ENCODE peak calls at places on chromosomes 16 and 17, in seven cellular contexts. One of them, this sample, is unnamed.

GRCh38 chr17:4247981-4248388 is 15.8 kb downstream of the ANKFY1 start:
- DNase-seq in aorta: no peak
- DNase-seq in amniotic stem cell: no peak
- DNase-seq in fibroblast of the conjunctiva: no peak
- DNase-seq in activated CD8-positive, alpha-beta memory T cell treated with anti-CD3 and anti-CD28 coated beads for 48 hours: no peak
- DNase-seq in iPS DF 19.7: no peak
- DNase-seq in ELR: no peak
- DNase-seq in this sample: no peak

GRCh38 chr17:35917519-35918213 is 12.9 kb downstream of the RDM1 start:
- DNase-seq in activated CD8-positive, alpha-beta memory T cell treated with anti-CD3 and anti-CD28 coated beads for 48 hours: no peak
- DNase-seq in fibroblast of the conjunctiva: no peak
- DNase-seq in aorta: no peak
- DNase-seq in amniotic stem cell: no peak
- DNase-seq in ELR: no peak
- DNase-seq in iPS DF 19.7: no peak
- DNase-seq in this sample: no peak

GRCh38 chr16:50388491-50388890 is 19.7 kb upstream of the BRD7 start:
- DNase-seq in aorta: no peak
- DNase-seq in amniotic stem cell: no peak
- DNase-seq in fibroblast of the conjunctiva: no peak
- DNase-seq in ELR: no peak
- DNase-seq in iPS DF 19.7: no peak
- DNase-seq in activated CD8-positive, alpha-beta memory T cell treated with anti-CD3 and anti-CD28 coated beads for 48 hours: no peak
- DNase-seq in this sample: no peak

GRCh38 chr17:10041916-10042588 is 137.0 kb upstream of the RCVRN start:
- DNase-seq in amniotic stem cell: no peak
- DNase-seq in iPS DF 19.7: no peak
- DNase-seq in activated CD8-positive, alpha-beta memory T cell treated with anti-CD3 and anti-CD28 coated beads for 48 hours: no peak
- DNase-seq in aorta: no peak
- DNase-seq in ELR: no peak
- DNase-seq in fibroblast of the conjunctiva: no peak
- DNase-seq in this sample: no peak

GRCh38 chr17:63549289-63549945 is 860 bp upstream of the DCAF7 start:
- DNase-seq in iPS DF 19.7: no peak
- DNase-seq in amniotic stem cell: no peak
- DNase-seq in fibroblast of the conjunctiva: no peak
- DNase-seq in aorta: no peak
- DNase-seq in ELR: no peak
- DNase-seq in activated CD8-positive, alpha-beta memory T cell treated with anti-CD3 and anti-CD28 coated beads for 48 hours: no peak
- DNase-seq in this sample: no peak

GRCh38 chr16:4615389-4616046 is 830 bp upstream of the UBALD1 start:
- DNase-seq in activated CD8-positive, alpha-beta memory T cell treated with anti-CD3 and anti-CD28 coated beads for 48 hours: no peak
- DNase-seq in amniotic stem cell: no peak
- DNase-seq in iPS DF 19.7: no peak
- DNase-seq in fibroblast of the conjunctiva: no peak
- DNase-seq in ELR: no peak
- DNase-seq in aorta: no peak
- DNase-seq in this sample: no peak

GRCh38 chr16:57386381-57386951 is 14.2 kb downstream of the CX3CL1 start:
- DNase-seq in aorta: no peak
- DNase-seq in iPS DF 19.7: no peak
- DNase-seq in activated CD8-positive, alpha-beta memory T cell treated with anti-CD3 and anti-CD28 coated beads for 48 hours: no peak
- DNase-seq in amniotic stem cell: no peak
- DNase-seq in fibroblast of the conjunctiva: peak; percentile 59
- DNase-seq in ELR: no peak
- DNase-seq in this sample: peak; percentile 37

GRCh38 chr16:84360170-84360569 is 8.2 kb upstream of the ATP2C2 start:
- DNase-seq in activated CD8-positive, alpha-beta memory T cell treated with anti-CD3 and anti-CD28 coated beads for 48 hours: no peak
- DNase-seq in iPS DF 19.7: no peak
- DNase-seq in aorta: no peak
- DNase-seq in ELR: peak; percentile 43
- DNase-seq in amniotic stem cell: no peak
- DNase-seq in fibroblast of the conjunctiva: no peak
- DNase-seq in this sample: no peak

GRCh38 chr17:41486809-41487530 is 2.7 kb downstream of the KRT36 start:
- DNase-seq in ELR: no peak
- DNase-seq in fibroblast of the conjunctiva: no peak
- DNase-seq in aorta: no peak
- DNase-seq in activated CD8-positive, alpha-beta memory T cell treated with anti-CD3 and anti-CD28 coated beads for 48 hours: no peak
- DNase-seq in iPS DF 19.7: no peak
- DNase-seq in amniotic stem cell: no peak
- DNase-seq in this sample: no peak

GRCh38 chr16:31333686-31334649 is 21.0 kb upstream of the ITGAX start:
- DNase-seq in iPS DF 19.7: no peak
- DNase-seq in aorta: no peak
- DNase-seq in activated CD8-positive, alpha-beta memory T cell treated with anti-CD3 and anti-CD28 coated beads for 48 hours: no peak
- DNase-seq in fibroblast of the conjunctiva: no peak
- DNase-seq in amniotic stem cell: no peak
- DNase-seq in ELR: peak; percentile 36
- DNase-seq in this sample: no peak

GRCh38 chr17:7262192-7263070 is at the start of gene CLDN7:
- DNase-seq in amniotic stem cell: no peak
- DNase-seq in iPS DF 19.7: no peak
- DNase-seq in activated CD8-positive, alpha-beta memory T cell treated with anti-CD3 and anti-CD28 coated beads for 48 hours: no peak
- DNase-seq in fibroblast of the conjunctiva: no peak
- DNase-seq in aorta: no peak
- DNase-seq in ELR: no peak
- DNase-seq in this sample: no peak

GRCh38 chr16:90019543-90020259 is 445 bp upstream of the DBNDD1 start:
- DNase-seq in activated CD8-positive, alpha-beta memory T cell treated with anti-CD3 and anti-CD28 coated beads for 48 hours: no peak
- DNase-seq in aorta: no peak
- DNase-seq in ELR: peak; percentile 85
- DNase-seq in fibroblast of the conjunctiva: no peak
- DNase-seq in amniotic stem cell: no peak
- DNase-seq in iPS DF 19.7: no peak
- DNase-seq in this sample: no peak

GRCh38 chr17:49616546-49617205 is 41.0 kb downstream of the NXPH3 start:
- DNase-seq in ELR: no peak
- DNase-seq in fibroblast of the conjunctiva: peak; percentile 79
- DNase-seq in amniotic stem cell: no peak
- DNase-seq in iPS DF 19.7: no peak
- DNase-seq in activated CD8-positive, alpha-beta memory T cell treated with anti-CD3 and anti-CD28 coated beads for 48 hours: no peak
- DNase-seq in aorta: peak; percentile 86
- DNase-seq in this sample: no peak

GRCh38 chr16:88633684-88634140 is 4.7 kb upstream of the IL17C start:
- DNase-seq in iPS DF 19.7: no peak
- DNase-seq in fibroblast of the conjunctiva: peak; percentile 10
- DNase-seq in amniotic stem cell: no peak
- DNase-seq in activated CD8-positive, alpha-beta memory T cell treated with anti-CD3 and anti-CD28 coated beads for 48 hours: no peak
- DNase-seq in ELR: peak; percentile 53
- DNase-seq in aorta: no peak
- DNase-seq in this sample: no peak

GRCh38 chr16:56916571-56917403 is 15.2 kb upstream of the HERPUD1 start:
- DNase-seq in iPS DF 19.7: no peak
- DNase-seq in aorta: no peak
- DNase-seq in amniotic stem cell: no peak
- DNase-seq in ELR: no peak
- DNase-seq in fibroblast of the conjunctiva: no peak
- DNase-seq in activated CD8-positive, alpha-beta memory T cell treated with anti-CD3 and anti-CD28 coated beads for 48 hours: no peak
- DNase-seq in this sample: no peak

GRCh38 chr17:17125136-17126084 is 80.7 kb downstream of the PLD6 start:
- DNase-seq in iPS DF 19.7: no peak
- DNase-seq in activated CD8-positive, alpha-beta memory T cell treated with anti-CD3 and anti-CD28 coated beads for 48 hours: no peak
- DNase-seq in fibroblast of the conjunctiva: peak; percentile 16
- DNase-seq in aorta: peak; percentile 38
- DNase-seq in ELR: no peak
- DNase-seq in amniotic stem cell: no peak
- DNase-seq in this sample: no peak

GRCh38 chr16:30131869-30132475 is 9.0 kb upstream of the MAPK3 start:
- DNase-seq in amniotic stem cell: no peak
- DNase-seq in aorta: no peak
- DNase-seq in fibroblast of the conjunctiva: no peak
- DNase-seq in activated CD8-positive, alpha-beta memory T cell treated with anti-CD3 and anti-CD28 coated beads for 48 hours: no peak
- DNase-seq in iPS DF 19.7: no peak
- DNase-seq in ELR: no peak
- DNase-seq in this sample: no peak

GRCh38 chr17:35227546-35227945 is 15.3 kb upstream of the SLFN5 start:
- DNase-seq in activated CD8-positive, alpha-beta memory T cell treated with anti-CD3 and anti-CD28 coated beads for 48 hours: no peak
- DNase-seq in amniotic stem cell: no peak
- DNase-seq in aorta: no peak
- DNase-seq in iPS DF 19.7: no peak
- DNase-seq in fibroblast of the conjunctiva: no peak
- DNase-seq in ELR: no peak
- DNase-seq in this sample: no peak

GRCh38 chr17:48439473-48439872 is 9.5 kb upstream of the SKAP1 start:
- DNase-seq in fibroblast of the conjunctiva: no peak
- DNase-seq in amniotic stem cell: no peak
- DNase-seq in activated CD8-positive, alpha-beta memory T cell treated with anti-CD3 and anti-CD28 coated beads for 48 hours: no peak
- DNase-seq in aorta: no peak
- DNase-seq in iPS DF 19.7: no peak
- DNase-seq in ELR: no peak
- DNase-seq in this sample: no peak

GRCh38 chr16:88569614-88569984 is 604 bp upstream of the ZC3H18 start:
- DNase-seq in aorta: peak; percentile 60
- DNase-seq in activated CD8-positive, alpha-beta memory T cell treated with anti-CD3 and anti-CD28 coated beads for 48 hours: no peak
- DNase-seq in fibroblast of the conjunctiva: no peak
- DNase-seq in iPS DF 19.7: no peak
- DNase-seq in amniotic stem cell: no peak
- DNase-seq in ELR: peak; percentile 34
- DNase-seq in this sample: no peak

GRCh38 chr16:68656771-68657170 is 11.7 kb downstream of the CDH3 start:
- DNase-seq in iPS DF 19.7: no peak
- DNase-seq in ELR: no peak
- DNase-seq in aorta: no peak
- DNase-seq in fibroblast of the conjunctiva: no peak
- DNase-seq in amniotic stem cell: no peak
- DNase-seq in activated CD8-positive, alpha-beta memory T cell treated with anti-CD3 and anti-CD28 coated beads for 48 hours: no peak
- DNase-seq in this sample: no peak

GRCh38 chr17:14203392-14203791 is 33.3 kb downstream of the CDRT15 start:
- DNase-seq in aorta: no peak
- DNase-seq in amniotic stem cell: no peak
- DNase-seq in activated CD8-positive, alpha-beta memory T cell treated with anti-CD3 and anti-CD28 coated beads for 48 hours: no peak
- DNase-seq in iPS DF 19.7: no peak
- DNase-seq in fibroblast of the conjunctiva: no peak
- DNase-seq in ELR: peak; percentile 24
- DNase-seq in this sample: no peak

GRCh38 chr17:69763503-69763902 is 311.5 kb upstream of the KCNJ16 start:
- DNase-seq in aorta: no peak
- DNase-seq in amniotic stem cell: no peak
- DNase-seq in iPS DF 19.7: no peak
- DNase-seq in ELR: peak; percentile 40
- DNase-seq in fibroblast of the conjunctiva: peak; percentile 17
- DNase-seq in activated CD8-positive, alpha-beta memory T cell treated with anti-CD3 and anti-CD28 coated beads for 48 hours: no peak
- DNase-seq in this sample: no peak

GRCh38 chr17:83069571-83069906 is 9.9 kb upstream of the METRNL start:
- DNase-seq in amniotic stem cell: no peak
- DNase-seq in ELR: no peak
- DNase-seq in fibroblast of the conjunctiva: no peak
- DNase-seq in aorta: no peak
- DNase-seq in iPS DF 19.7: no peak
- DNase-seq in activated CD8-positive, alpha-beta memory T cell treated with anti-CD3 and anti-CD28 coated beads for 48 hours: no peak
- DNase-seq in this sample: no peak

GRCh38 chr17:39754161-39754957 is 16.6 kb downstream of the GRB7 start:
- DNase-seq in ELR: peak; percentile 92
- DNase-seq in activated CD8-positive, alpha-beta memory T cell treated with anti-CD3 and anti-CD28 coated beads for 48 hours: peak; percentile 86
- DNase-seq in iPS DF 19.7: no peak
- DNase-seq in aorta: peak; percentile 98
- DNase-seq in fibroblast of the conjunctiva: peak; percentile 75
- DNase-seq in amniotic stem cell: peak; percentile 48
- DNase-seq in this sample: no peak

GRCh38 chr16:6573577-6573976 is 759.1 kb upstream of the RBFOX1 start:
- DNase-seq in activated CD8-positive, alpha-beta memory T cell treated with anti-CD3 and anti-CD28 coated beads for 48 hours: no peak
- DNase-seq in amniotic stem cell: no peak
- DNase-seq in fibroblast of the conjunctiva: no peak
- DNase-seq in ELR: no peak
- DNase-seq in iPS DF 19.7: no peak
- DNase-seq in aorta: no peak
- DNase-seq in this sample: no peak

GRCh38 chr16:87586201-87586782 is 16.0 kb upstream of the JPH3 start:
- DNase-seq in ELR: no peak
- DNase-seq in aorta: peak; percentile 35
- DNase-seq in amniotic stem cell: no peak
- DNase-seq in activated CD8-positive, alpha-beta memory T cell treated with anti-CD3 and anti-CD28 coated beads for 48 hours: no peak
- DNase-seq in fibroblast of the conjunctiva: no peak
- DNase-seq in iPS DF 19.7: no peak
- DNase-seq in this sample: no peak

GRCh38 chr17:50238594-50239287 is 35.5 kb upstream of the TMEM92 start:
- DNase-seq in iPS DF 19.7: no peak
- DNase-seq in fibroblast of the conjunctiva: no peak
- DNase-seq in amniotic stem cell: no peak
- DNase-seq in ELR: no peak
- DNase-seq in aorta: no peak
- DNase-seq in activated CD8-positive, alpha-beta memory T cell treated with anti-CD3 and anti-CD28 coated beads for 48 hours: no peak
- DNase-seq in this sample: no peak

GRCh38 chr17:78873519-78874340 is 29.3 kb downstream of the CEP295NL start:
- DNase-seq in activated CD8-positive, alpha-beta memory T cell treated with anti-CD3 and anti-CD28 coated beads for 48 hours: no peak
- DNase-seq in aorta: no peak
- DNase-seq in iPS DF 19.7: no peak
- DNase-seq in amniotic stem cell: no peak
- DNase-seq in fibroblast of the conjunctiva: no peak
- DNase-seq in ELR: no peak
- DNase-seq in this sample: no peak

GRCh38 chr17:50204431-50204830 is 3.0 kb upstream of the COL1A1 start:
- DNase-seq in ELR: no peak
- DNase-seq in aorta: no peak
- DNase-seq in amniotic stem cell: no peak
- DNase-seq in fibroblast of the conjunctiva: no peak
- DNase-seq in iPS DF 19.7: no peak
- DNase-seq in activated CD8-positive, alpha-beta memory T cell treated with anti-CD3 and anti-CD28 coated beads for 48 hours: no peak
- DNase-seq in this sample: no peak

GRCh38 chr17:46916623-46917022 is 6.3 kb upstream of the GOSR2 start:
- DNase-seq in activated CD8-positive, alpha-beta memory T cell treated with anti-CD3 and anti-CD28 coated beads for 48 hours: no peak
- DNase-seq in amniotic stem cell: no peak
- DNase-seq in fibroblast of the conjunctiva: no peak
- DNase-seq in aorta: no peak
- DNase-seq in iPS DF 19.7: no peak
- DNase-seq in ELR: no peak
- DNase-seq in this sample: no peak

GRCh38 chr16:49120631-49121030 is 161.0 kb downstream of the CBLN1 start:
- DNase-seq in iPS DF 19.7: no peak
- DNase-seq in ELR: no peak
- DNase-seq in fibroblast of the conjunctiva: no peak
- DNase-seq in activated CD8-positive, alpha-beta memory T cell treated with anti-CD3 and anti-CD28 coated beads for 48 hours: no peak
- DNase-seq in aorta: no peak
- DNase-seq in amniotic stem cell: no peak
- DNase-seq in this sample: no peak

GRCh38 chr16:75341934-75342811 is 90.7 kb upstream of the BCAR1 start:
- DNase-seq in iPS DF 19.7: no peak
- DNase-seq in ELR: peak; percentile 82
- DNase-seq in aorta: no peak
- DNase-seq in fibroblast of the conjunctiva: peak; percentile 8
- DNase-seq in activated CD8-positive, alpha-beta memory T cell treated with anti-CD3 and anti-CD28 coated beads for 48 hours: no peak
- DNase-seq in amniotic stem cell: no peak
- DNase-seq in this sample: no peak

GRCh38 chr17:76078859-76079576 is at the start of gene ZACN:
- DNase-seq in amniotic stem cell: no peak
- DNase-seq in ELR: no peak
- DNase-seq in aorta: no peak
- DNase-seq in activated CD8-positive, alpha-beta memory T cell treated with anti-CD3 and anti-CD28 coated beads for 48 hours: no peak
- DNase-seq in iPS DF 19.7: no peak
- DNase-seq in fibroblast of the conjunctiva: no peak
- DNase-seq in this sample: no peak

GRCh38 chr17:74925242-74925641 is 1.2 kb downstream of the OTOP2 start:
- DNase-seq in ELR: no peak
- DNase-seq in amniotic stem cell: no peak
- DNase-seq in aorta: no peak
- DNase-seq in fibroblast of the conjunctiva: no peak
- DNase-seq in activated CD8-positive, alpha-beta memory T cell treated with anti-CD3 and anti-CD28 coated beads for 48 hours: no peak
- DNase-seq in iPS DF 19.7: no peak
- DNase-seq in this sample: no peak